ENCODE peak calls at places on chromosomes 1 and 21, in seven cellular contexts. P is stimulated activated CD4-positive, alpha-beta T cell treated with anti-CD3 and anti-CD28 coated beads, Interleukin-15, amount 100 ng/mL, for 1 hour; E is NCI-H446; L is Peyer's patch; G is central memory CD4-positive, alpha-beta T cell; Q is Ammon's horn; H is left ventricle myocardium inferior. U is an unnamed sample.

GRCh38 chr1:78825561-78825960 is 175.9 kb downstream of the IFI44 start:
- DNase-seq in E (no peak), P (no peak), H (no peak), Q (no peak), G (no peak), L (no peak), U (no peak)

GRCh38 chr1:21317035-21317689 is 26.9 kb upstream of the ECE1 start:
- DNase-seq in G (no peak), E (no peak), P (no peak), L (no peak), Q (peak), H (peak), U (no peak)

GRCh38 chr1:181318858-181319235 is 164.5 kb upstream of the CACNA1E start:
- DNase-seq in L (no peak), G (no peak), E (no peak), Q (peak), H (no peak), P (no peak), U (peak)

GRCh38 chr1:118504231-118504644 is 319.2 kb upstream of the SPAG17 start:
- DNase-seq in L (no peak), Q (no peak), E (no peak), P (no peak), H (no peak), G (no peak), U (no peak)

GRCh38 chr1:43531453-43531905 is 796 bp downstream of the PTPRF start:
- DNase-seq in H (no peak), P (no peak), E (peak), G (no peak), Q (no peak), L (peak), U (no peak)

GRCh38 chr21:35697321-35697808 is 363.0 kb downstream of the SETD4 start:
- DNase-seq in P (no peak), G (no peak), H (peak), Q (peak), E (no peak), L (no peak), U (no peak)

GRCh38 chr1:152380932-152381331 is 21.1 kb upstream of the FLG2 start:
- DNase-seq in Q (no peak), E (no peak), G (no peak), H (no peak), L (no peak), P (no peak), U (no peak)

GRCh38 chr1:154407021-154407865 is 2.1 kb downstream of the IL6R start:
- DNase-seq in L (no peak), E (no peak), Q (no peak), G (peak), P (no peak), H (no peak), U (peak)

GRCh38 chr21:45874716-45875415 is 106.7 kb upstream of the COL6A1 start:
- DNase-seq in P (no peak), Q (no peak), L (peak), G (no peak), H (no peak), E (no peak), U (no peak)

GRCh38 chr1:62362061-62362951 is 43.1 kb upstream of the KANK4 start:
- DNase-seq in E (no peak), G (no peak), Q (no peak), L (no peak), P (no peak), H (no peak), U (no peak)

GRCh38 chr1:183443466-183443865 is 25.3 kb upstream of the NMNAT2 start:
- DNase-seq in L (no peak), E (no peak), P (no peak), G (no peak), H (no peak), Q (no peak), U (no peak)

GRCh38 chr1:153968000-153968363 is 280 bp downstream of the CREB3L4 start:
- DNase-seq in P (no peak), E (no peak), L (peak), G (no peak), Q (no peak), H (no peak), U (no peak)

GRCh38 chr1:12387641-12388040 is 157.8 kb downstream of the VPS13D start:
- DNase-seq in Q (no peak), E (no peak), P (no peak), H (no peak), L (no peak), G (no peak), U (no peak)

GRCh38 chr1:228339059-228339704 is 67.5 kb downstream of the TRIM11 start:
- DNase-seq in Q (no peak), G (no peak), L (no peak), H (no peak), E (no peak), P (no peak), U (no peak)

GRCh38 chr21:45578811-45579381 is 36.7 kb upstream of the SLC19A1 start:
- DNase-seq in E (no peak), L (peak), H (no peak), P (no peak), Q (no peak), G (no peak), U (peak)

GRCh38 chr21:18493420-18493819 is 89.8 kb upstream of the TMPRSS15 start:
- DNase-seq in P (no peak), H (no peak), L (no peak), G (no peak), E (no peak), Q (no peak), U (no peak)